ENCODE peak calls at places on chromosome 16, in nine cellular contexts. L is HCEC 1CT; J is H1; Y is activated CD8-positive, alpha-beta memory T cell treated with anti-CD3 and anti-CD28 coated beads for 4 hours; R is AG08396; D is NCI-H1048; V is GM18507; S is HS-5; M is fibroblast of mammary gland. K is an unnamed sample.

GRCh38 chr16:84806256-84806889 is 13.4 kb upstream of the CRISPLD2 start:
- DNase-seq in L (no peak), J (no peak), Y (no peak), R (peak), D (no peak), V (peak), S (no peak), M (peak), K (no peak)

GRCh38 chr16:84548508-84548907 is 44.0 kb upstream of the MEAK7 start:
- DNase-seq in L (no peak), J (no peak), Y (no peak), R (no peak), D (no peak), V (no peak), S (no peak), M (no peak), K (no peak)

GRCh38 chr16:88505405-88506082 is 52.5 kb downstream of the ZFPM1 start:
- DNase-seq in L (no peak), J (no peak), Y (peak), R (peak), D (peak), V (no peak), S (no peak), M (peak), K (no peak)

GRCh38 chr16:539901-540530 is 12.5 kb downstream of the CAPN15 start:
- DNase-seq in L (peak), J (no peak), Y (no peak), R (peak), D (no peak), V (no peak), S (no peak), M (peak), K (no peak)

GRCh38 chr16:70433456-70434103 is 5.3 kb downstream of the ST3GAL2 start:
- DNase-seq in L (peak), J (no peak), Y (no peak), R (no peak), D (no peak), V (no peak), S (peak), M (peak), K (no peak)

GRCh38 chr16:85916141-85916890 is 17.4 kb downstream of the IRF8 start:
- DNase-seq in L (no peak), J (no peak), Y (no peak), R (no peak), D (no peak), V (no peak), S (no peak), M (no peak), K (no peak)

GRCh38 chr16:84245933-84246678 is 6.3 kb upstream of the KCNG4 start:
- DNase-seq in L (no peak), J (no peak), Y (no peak), R (no peak), D (no peak), V (no peak), S (no peak), M (no peak), K (no peak)

GRCh38 chr16:81553080-81553813 is 108.6 kb downstream of the CMIP start:
- DNase-seq in L (no peak), J (no peak), Y (no peak), R (peak), D (no peak), V (no peak), S (no peak), M (peak), K (no peak)

GRCh38 chr16:54098247-54098646 is 188.3 kb downstream of the IRX3 start:
- DNase-seq in L (no peak), J (no peak), Y (no peak), R (no peak), D (no peak), V (no peak), S (no peak), M (no peak), K (no peak)

GRCh38 chr16:76796978-76797377 is 394.0 kb upstream of the MON1B start:
- DNase-seq in L (no peak), J (no peak), Y (no peak), R (no peak), D (no peak), V (no peak), S (no peak), M (no peak), K (no peak)

GRCh38 chr16:9330036-9330545 is 238.6 kb downstream of the HAPSTR1 start:
- DNase-seq in L (no peak), J (no peak), Y (no peak), R (no peak), D (no peak), V (no peak), S (no peak), M (no peak), K (no peak)

GRCh38 chr16:424033-424622 is 1.3 kb upstream of the RAB11FIP3 start:
- DNase-seq in L (peak), J (no peak), Y (no peak), R (peak), D (no peak), V (no peak), S (peak), M (peak), K (no peak)

GRCh38 chr16:66462912-66463311 is 35.8 kb downstream of the BEAN1 start:
- DNase-seq in L (peak), J (no peak), Y (no peak), R (no peak), D (no peak), V (no peak), S (no peak), M (peak), K (no peak)

GRCh38 chr16:67445913-67446907 is 15.3 kb downstream of the HSD11B2 start:
- DNase-seq in L (no peak), J (no peak), Y (no peak), R (peak), D (no peak), V (no peak), S (no peak), M (no peak), K (no peak)

GRCh38 chr16:84117482-84117843 is 721 bp upstream of the MBTPS1 start:
- DNase-seq in L (peak), J (no peak), Y (peak), R (peak), D (no peak), V (peak), S (peak), M (peak), K (no peak)

GRCh38 chr16:10070591-10070990 is 111.6 kb downstream of the GRIN2A start:
- DNase-seq in L (no peak), J (no peak), Y (no peak), R (no peak), D (no peak), V (no peak), S (no peak), M (no peak), K (no peak)

GRCh38 chr16:1790261-1790610 is 3.3 kb downstream of the IGFALS start:
- DNase-seq in L (no peak), J (no peak), Y (no peak), R (no peak), D (no peak), V (no peak), S (no peak), M (no peak), K (no peak)

GRCh38 chr16:7090628-7091115 is 242.0 kb upstream of the RBFOX1 start:
- DNase-seq in L (no peak), J (no peak), Y (no peak), R (no peak), D (no peak), V (no peak), S (no peak), M (no peak), K (no peak)

GRCh38 chr16:67847064-67847861 is at the start of gene CENPT:
- DNase-seq in L (peak), J (no peak), Y (no peak), R (peak), D (no peak), V (peak), S (no peak), M (peak), K (no peak)

GRCh38 chr16:4496305-4496704 is 20.1 kb downstream of the HMOX2 start:
- DNase-seq in L (peak), J (no peak), Y (no peak), R (peak), D (no peak), V (no peak), S (no peak), M (peak), K (no peak)

GRCh38 chr16:77194295-77195231 is 3.6 kb downstream of the MON1B start:
- DNase-seq in L (no peak), J (no peak), Y (no peak), R (no peak), D (no peak), V (no peak), S (no peak), M (no peak), K (no peak)

GRCh38 chr16:50602531-50603205 is 54.5 kb downstream of the NKD1 start:
- DNase-seq in L (no peak), J (no peak), Y (no peak), R (no peak), D (no peak), V (no peak), S (no peak), M (no peak), K (no peak)

GRCh38 chr16:35711435-35711834 is 2252.0 kb downstream of the TP53TG3F start:
- DNase-seq in L (no peak), J (no peak), Y (no peak), R (no peak), D (no peak), V (no peak), S (no peak), M (no peak), K (no peak)

GRCh38 chr16:83402969-83403368 is 404.8 kb upstream of the HSBP1 start:
- DNase-seq in L (peak), J (no peak), Y (no peak), R (no peak), D (no peak), V (no peak), S (no peak), M (peak), K (no peak)

GRCh38 chr16:83602797-83603735 is 204.7 kb upstream of the HSBP1 start:
- DNase-seq in L (no peak), J (peak), Y (no peak), R (no peak), D (no peak), V (no peak), S (no peak), M (no peak), K (no peak)

GRCh38 chr16:20380782-20381181 is 23.8 kb downstream of the PDILT start:
- DNase-seq in L (no peak), J (no peak), Y (no peak), R (no peak), D (no peak), V (no peak), S (no peak), M (no peak), K (no peak)

GRCh38 chr16:56513972-56514371 is 5.9 kb downstream of the BBS2 start:
- DNase-seq in L (peak), J (no peak), Y (peak), R (peak), D (no peak), V (no peak), S (no peak), M (peak), K (no peak)

GRCh38 chr16:67528222-67528869 is at the start of gene RIPOR1:
- DNase-seq in L (peak), J (no peak), Y (no peak), R (peak), D (no peak), V (no peak), S (no peak), M (no peak), K (no peak)

GRCh38 chr16:69903851-69904250 is 47.3 kb upstream of the CLEC18A start:
- DNase-seq in L (no peak), J (no peak), Y (no peak), R (no peak), D (no peak), V (no peak), S (no peak), M (no peak), K (no peak)

GRCh38 chr16:89343501-89344291 is 126.2 kb downstream of the ZNF778 start:
- DNase-seq in L (no peak), J (no peak), Y (no peak), R (no peak), D (no peak), V (no peak), S (no peak), M (peak), K (no peak)

GRCh38 chr16:87582221-87582965 is 19.9 kb upstream of the JPH3 start:
- DNase-seq in L (peak), J (no peak), Y (no peak), R (peak), D (no peak), V (no peak), S (no peak), M (peak), K (no peak)

GRCh38 chr16:67563708-67564468 is 1.6 kb downstream of the CTCF start:
- DNase-seq in L (peak), J (no peak), Y (no peak), R (peak), D (no peak), V (no peak), S (no peak), M (peak), K (no peak)

GRCh38 chr16:49748322-49748721 is 107.6 kb downstream of the ZNF423 start:
- DNase-seq in L (no peak), J (no peak), Y (no peak), R (no peak), D (no peak), V (no peak), S (no peak), M (peak), K (no peak)

GRCh38 chr16:57501492-57501891 is 15.2 kb upstream of the DOK4 start:
- DNase-seq in L (no peak), J (no peak), Y (no peak), R (no peak), D (no peak), V (no peak), S (no peak), M (no peak), K (no peak)

K was measured in esophagus squamous epithelium.